ENCODE peak calls at places on chromosomes 2 and 18, in six cellular contexts. V is DND-41, L is WERI-Rb-1, W is aorta, F is GM12878, H is endothelial cell of umbilical vein. I is an unnamed sample.

GRCh38 chr18:62637807-62638687 is 77.3 kb upstream of the PHLPP1 start:
- DNase-seq in V (peak), L (peak), W (no peak), F (no peak), H (peak), I (no peak)

GRCh38 chr2:146119586-146119985 is 1599.7 kb upstream of the ZEB2 start:
- DNase-seq in V (no peak), L (no peak), W (no peak), F (no peak), H (no peak), I (no peak)

GRCh38 chr18:13425357-13426095 is 207.0 kb downstream of the LDLRAD4 start:
- DNase-seq in V (peak), L (no peak), W (no peak), F (no peak), H (no peak), I (no peak)

GRCh38 chr2:113966832-113967231 is 76.9 kb downstream of the ACTR3 start:
- DNase-seq in V (no peak), L (no peak), W (no peak), F (no peak), H (peak), I (no peak)

GRCh38 chr2:106108351-106108750 is 85.8 kb downstream of the UXS1 start:
- DNase-seq in V (no peak), L (no peak), W (no peak), F (no peak), H (peak), I (no peak)

GRCh38 chr18:6920099-6920955 is 190.8 kb downstream of the ARHGAP28 start:
- DNase-seq in V (no peak), L (peak), W (no peak), F (no peak), H (peak), I (no peak)

GRCh38 chr2:66651295-66651694 is 216.4 kb downstream of the MEIS1 start:
- DNase-seq in V (no peak), L (no peak), W (no peak), F (no peak), H (no peak), I (no peak)

GRCh38 chr2:98775146-98775988 is 44.4 kb upstream of the MGAT4A start:
- DNase-seq in V (no peak), L (no peak), W (peak), F (no peak), H (peak), I (no peak)

GRCh38 chr2:47599171-47599570 is 183.8 kb upstream of the MSH6 start:
- DNase-seq in V (no peak), L (no peak), W (no peak), F (no peak), H (no peak), I (no peak)

GRCh38 chr2:233414777-233415570 is 60.7 kb downstream of the DGKD start:
- DNase-seq in V (no peak), L (no peak), W (peak), F (no peak), H (no peak), I (peak)

GRCh38 chr2:27255187-27255586 is 7.7 kb downstream of the SLC30A3 start:
- DNase-seq in V (no peak), L (no peak), W (no peak), F (no peak), H (peak), I (no peak)

GRCh38 chr18:80247403-80247916 is at the start of gene PARD6G:
- DNase-seq in V (peak), L (peak), W (peak), F (no peak), H (peak), I (peak)

GRCh38 chr2:23605236-23605635 is 220.3 kb downstream of the KLHL29 start:
- DNase-seq in V (no peak), L (no peak), W (no peak), F (no peak), H (no peak), I (no peak)

GRCh38 chr2:177143444-177143843 is 69.2 kb upstream of the HNRNPA3 start:
- DNase-seq in V (no peak), L (no peak), W (no peak), F (no peak), H (peak), I (no peak)

GRCh38 chr2:17470855-17471641 is 47.2 kb downstream of the RAD51AP2 start:
- DNase-seq in V (no peak), L (peak), W (no peak), F (peak), H (peak), I (no peak)

GRCh38 chr2:205660521-205661124 is 21.7 kb upstream of the NRP2 start:
- DNase-seq in V (peak), L (no peak), W (no peak), F (no peak), H (no peak), I (no peak)

DNA sequence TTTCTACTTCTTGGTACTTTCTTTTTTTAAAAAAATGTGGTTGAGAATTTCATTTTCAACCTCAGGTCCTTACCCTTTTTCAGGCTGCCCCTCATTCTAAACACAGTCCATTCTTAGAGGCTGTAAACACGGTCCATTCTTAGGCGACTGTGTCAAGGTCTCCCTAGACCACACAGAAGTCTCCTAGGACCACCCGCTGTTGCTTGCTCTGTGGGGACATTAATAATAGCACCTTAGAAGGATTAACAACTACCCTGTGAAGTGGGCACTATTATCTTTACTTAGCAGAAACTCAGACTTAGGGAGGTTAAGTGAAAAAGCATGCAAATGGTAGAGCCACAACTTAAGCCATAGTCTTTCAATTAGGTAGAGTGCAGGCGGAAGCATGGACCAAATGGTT is 91.7 kb downstream of the RBMS1 start:
- DNase-seq in V (no peak), L (peak), W (no peak), F (no peak), H (no peak), I (no peak)
- H3K27ac ChIP-seq in V (no peak), L (peak), W (no peak), F (no peak), H (no peak), I (peak)

GRCh38 chr2:190409616-190410015 is 1.5 kb downstream of the MFSD6 start:
- DNase-seq in V (no peak), L (no peak), W (no peak), F (no peak), H (no peak), I (no peak)
- H3K4me3 ChIP-seq in V (no peak), L (no peak), W (no peak), F (peak), H (no peak), I (peak)

DNA sequence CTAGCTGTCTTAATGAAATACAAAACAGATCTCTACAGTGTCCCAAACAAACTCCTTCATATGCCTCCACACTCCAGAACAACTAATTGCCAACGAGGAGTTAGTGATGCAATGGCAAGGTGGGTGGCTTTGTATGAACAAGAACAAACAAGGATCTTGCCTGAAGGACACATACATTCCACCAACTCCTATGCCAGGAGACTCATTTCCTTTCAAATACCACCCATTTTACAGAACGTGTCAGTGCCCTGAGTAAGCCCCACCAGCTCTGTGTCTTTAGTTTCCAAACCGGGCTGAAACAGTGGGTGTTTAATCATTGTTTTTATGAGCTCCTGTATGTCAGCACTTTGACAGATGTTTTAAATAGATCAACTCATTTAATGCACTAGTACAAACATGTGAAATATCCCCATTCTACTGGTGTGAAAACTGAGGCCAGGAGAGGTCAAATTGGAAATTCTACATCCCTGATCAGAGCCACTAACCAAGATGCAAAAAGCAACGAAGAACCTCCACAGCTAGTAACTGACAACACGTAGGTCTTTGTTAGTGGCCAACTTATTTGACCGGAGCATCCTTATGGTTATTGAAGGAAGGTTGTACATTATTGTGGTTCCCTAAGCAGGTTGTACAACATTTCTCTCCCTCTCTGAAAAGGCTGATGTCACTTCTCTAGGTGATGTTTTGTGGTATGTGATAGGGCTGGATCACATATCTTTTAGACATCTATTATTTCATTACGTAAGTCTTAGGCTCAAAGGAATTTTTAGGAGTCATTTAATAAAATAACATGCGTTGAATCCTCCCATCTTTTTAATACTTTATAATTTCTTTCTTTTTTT is 534.9 kb upstream of the TNP1 start:
- DNase-seq in V (no peak), L (no peak), W (no peak), F (no peak), H (no peak), I (no peak)
- H3K27ac ChIP-seq in V (no peak), L (no peak), W (no peak), F (no peak), H (no peak), I (no peak)

DNA sequence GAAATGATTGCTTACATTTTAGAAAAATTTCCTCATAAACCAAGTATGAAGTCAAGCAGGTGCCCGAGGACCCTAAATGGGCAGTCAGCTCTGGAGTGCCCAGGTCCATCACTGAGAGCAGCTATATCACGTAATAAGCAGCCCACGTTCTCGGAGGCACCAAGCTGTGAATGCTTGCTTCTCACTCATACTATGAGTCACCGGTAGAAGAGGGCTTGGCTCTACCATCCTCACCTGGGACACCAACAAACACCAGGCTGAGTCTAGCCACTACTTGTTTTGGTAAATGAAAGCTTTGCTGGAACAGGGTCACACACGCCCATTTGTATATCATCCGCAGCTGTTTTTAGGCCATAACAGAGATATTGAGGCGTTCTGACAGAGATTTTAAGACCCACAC is 207.5 kb downstream of the SEPTIN10 start:
- DNase-seq in V (no peak), L (no peak), W (no peak), F (no peak), H (no peak), I (no peak)
- H3K4me3 ChIP-seq in V (no peak), L (no peak), W (no peak), F (no peak), H (no peak), I (no peak)

GRCh38 chr18:76275913-76276312 is 219.1 kb downstream of the ZNF516 start:
- DNase-seq in V (peak), L (no peak), W (no peak), F (no peak), H (no peak), I (no peak)
- H3K27ac ChIP-seq in V (no peak), L (no peak), W (no peak), F (no peak), H (no peak), I (no peak)

GRCh38 chr2:54710216-54710615 is 13.2 kb upstream of the EML6 start:
- DNase-seq in V (no peak), L (no peak), W (no peak), F (no peak), H (no peak), I (no peak)

GRCh38 chr2:54706622-54707021 is 16.8 kb upstream of the EML6 start:
- DNase-seq in V (no peak), L (no peak), W (no peak), F (no peak), H (no peak), I (no peak)

GRCh38 chr2:54708584-54709340 is 14.7 kb upstream of the EML6 start:
- DNase-seq in V (no peak), L (peak), W (peak), F (no peak), H (peak), I (peak)

GRCh38 chr2:54712516-54712915 is 10.9 kb upstream of the EML6 start:
- DNase-seq in V (no peak), L (no peak), W (no peak), F (no peak), H (no peak), I (no peak)

GRCh38 chr2:54709341-54709809 is 14.1 kb upstream of the EML6 start:
- DNase-seq in V (no peak), L (no peak), W (peak), F (no peak), H (peak), I (peak)
- H3K4me3 ChIP-seq in V (no peak), L (no peak), W (peak), F (peak), H (no peak), I (peak)

GRCh38 chr18:48663096-48663930 is 124.5 kb downstream of the CTIF start:
- DNase-seq in V (no peak), L (no peak), W (no peak), F (no peak), H (no peak), I (no peak)

GRCh38 chr18:48659188-48660009 is 120.6 kb downstream of the CTIF start:
- DNase-seq in V (no peak), L (no peak), W (no peak), F (no peak), H (no peak), I (no peak)

GRCh38 chr18:48660346-48661228 is 121.8 kb downstream of the CTIF start:
- DNase-seq in V (no peak), L (no peak), W (no peak), F (no peak), H (no peak), I (no peak)

GRCh38 chr18:48662021-48662661 is 123.3 kb downstream of the CTIF start:
- DNase-seq in V (no peak), L (no peak), W (no peak), F (no peak), H (no peak), I (no peak)

GRCh38 chr18:48661421-48661820 is 122.6 kb downstream of the CTIF start:
- DNase-seq in V (no peak), L (no peak), W (no peak), F (no peak), H (no peak), I (no peak)
- H3K27ac ChIP-seq in V (no peak), L (no peak), W (no peak), F (no peak), H (no peak), I (peak)

GRCh38 chr2:237701859-237702370 is 74.5 kb downstream of the LRRFIP1 start:
- DNase-seq in V (no peak), L (no peak), W (no peak), F (no peak), H (no peak), I (no peak)
- H3K4me3 ChIP-seq in V (no peak), L (no peak), W (no peak), F (peak), H (no peak), I (no peak)

GRCh38 chr2:160941290-160941846 is 218.9 kb upstream of the TANK start:
- DNase-seq in V (no peak), L (no peak), W (no peak), F (no peak), H (no peak), I (no peak)
- H3K27ac ChIP-seq in V (no peak), L (no peak), W (no peak), F (no peak), H (no peak), I (no peak)

GRCh38 chr2:215843579-215843978 is 169.8 kb downstream of the MREG start:
- DNase-seq in V (no peak), L (no peak), W (peak), F (no peak), H (peak), I (no peak)
- H3K4me3 ChIP-seq in V (no peak), L (no peak), W (no peak), F (no peak), H (no peak), I (no peak)